ENCODE peak calls at places on chromosome 6, in ten cellular contexts. One of them, this sample, is unnamed.

GRCh38 chr6:114524081-114524480 is 181.3 kb upstream of the HS3ST5 start:
- DNase-seq in mammary epithelial cell: no peak
- DNase-seq in NCI-H2081: no peak
- DNase-seq in AG08396: no peak
- DNase-seq in HS-5: no peak
- DNase-seq in A549: no peak
- DNase-seq in Calu3: no peak
- DNase-seq in cardiac septum: no peak
- DNase-seq in nephron progenitor cell: no peak
- DNase-seq in posterior vena cava: no peak
- DNase-seq in this sample: no peak

GRCh38 chr6:105431226-105431625 is 28.3 kb upstream of the PREP start:
- DNase-seq in mammary epithelial cell: peak
- DNase-seq in posterior vena cava: no peak
- DNase-seq in A549: peak
- DNase-seq in Calu3: peak
- DNase-seq in AG08396: peak
- DNase-seq in cardiac septum: no peak
- DNase-seq in nephron progenitor cell: no peak
- DNase-seq in HS-5: peak
- DNase-seq in NCI-H2081: peak
- DNase-seq in this sample: no peak

GRCh38 chr6:28643017-28643740 is 117.5 kb downstream of the GPX5 start:
- DNase-seq in posterior vena cava: no peak
- DNase-seq in Calu3: peak
- DNase-seq in mammary epithelial cell: peak
- DNase-seq in A549: peak
- DNase-seq in cardiac septum: no peak
- DNase-seq in NCI-H2081: peak
- DNase-seq in AG08396: peak
- DNase-seq in nephron progenitor cell: peak
- DNase-seq in HS-5: peak
- DNase-seq in this sample: no peak

GRCh38 chr6:96675617-96676016 is 112.7 kb downstream of the FHL5 start:
- DNase-seq in posterior vena cava: no peak
- DNase-seq in cardiac septum: no peak
- DNase-seq in mammary epithelial cell: no peak
- DNase-seq in AG08396: no peak
- DNase-seq in NCI-H2081: no peak
- DNase-seq in nephron progenitor cell: no peak
- DNase-seq in Calu3: no peak
- DNase-seq in HS-5: no peak
- DNase-seq in A549: no peak
- DNase-seq in this sample: no peak

GRCh38 chr6:98470821-98471220 is 363.6 kb upstream of the POU3F2 start:
- DNase-seq in mammary epithelial cell: no peak
- DNase-seq in nephron progenitor cell: no peak
- DNase-seq in Calu3: no peak
- DNase-seq in cardiac septum: no peak
- DNase-seq in posterior vena cava: no peak
- DNase-seq in NCI-H2081: no peak
- DNase-seq in HS-5: no peak
- DNase-seq in A549: no peak
- DNase-seq in AG08396: no peak
- DNase-seq in this sample: no peak

GRCh38 chr6:56238352-56238751 is 9.0 kb downstream of the COL21A1 start:
- DNase-seq in posterior vena cava: no peak
- DNase-seq in nephron progenitor cell: no peak
- DNase-seq in NCI-H2081: no peak
- DNase-seq in HS-5: no peak
- DNase-seq in Calu3: no peak
- DNase-seq in cardiac septum: no peak
- DNase-seq in A549: no peak
- DNase-seq in mammary epithelial cell: no peak
- DNase-seq in AG08396: no peak
- DNase-seq in this sample: no peak

GRCh38 chr6:21664263-21665081 is 70.9 kb downstream of the SOX4 start:
- DNase-seq in mammary epithelial cell: peak
- DNase-seq in A549: peak
- DNase-seq in AG08396: peak
- DNase-seq in posterior vena cava: no peak
- DNase-seq in Calu3: peak
- DNase-seq in HS-5: no peak
- DNase-seq in cardiac septum: no peak
- DNase-seq in nephron progenitor cell: peak
- DNase-seq in NCI-H2081: no peak
- DNase-seq in this sample: peak

GRCh38 chr6:36430351-36430750 is 12.3 kb downstream of the PXT1 start:
- DNase-seq in AG08396: no peak
- DNase-seq in A549: no peak
- DNase-seq in cardiac septum: no peak
- DNase-seq in Calu3: no peak
- DNase-seq in nephron progenitor cell: no peak
- DNase-seq in posterior vena cava: no peak
- DNase-seq in NCI-H2081: no peak
- DNase-seq in HS-5: peak
- DNase-seq in mammary epithelial cell: no peak
- DNase-seq in this sample: no peak

GRCh38 chr6:157965387-157965786 is 16.3 kb upstream of the SYNJ2 start:
- DNase-seq in HS-5: no peak
- DNase-seq in cardiac septum: no peak
- DNase-seq in A549: no peak
- DNase-seq in posterior vena cava: no peak
- DNase-seq in Calu3: no peak
- DNase-seq in AG08396: no peak
- DNase-seq in mammary epithelial cell: no peak
- DNase-seq in nephron progenitor cell: no peak
- DNase-seq in NCI-H2081: no peak
- DNase-seq in this sample: no peak